ENCODE peak calls at places on chromosome 13, in ten cellular contexts. One of them, this sample, is unnamed.

GRCh38 chr13:90882551-90882950 is 464.9 kb upstream of the MIR17HG start:
- DNase-seq in NCI-H2081: no peak
- DNase-seq in EL: no peak
- DNase-seq in hepatic stellate cell: no peak
- DNase-seq in NCI-H526: no peak
- DNase-seq in stimulated activated CD4-positive, alpha-beta T cell treated with anti-CD3 and anti-CD28 coated beads, Interleukin-12 subunit alpha, Interleukin-12 subunit beta, amount 100 ng/mL, for 4 hours: no peak
- DNase-seq in psoas muscle: no peak
- DNase-seq in NCI-H345: no peak
- DNase-seq in left ventricle myocardium superior: no peak
- DNase-seq in mucosa of gallbladder: no peak
- DNase-seq in this sample: no peak

GRCh38 chr13:63381078-63381859 is 1965.6 kb upstream of the PCDH20 start:
- DNase-seq in NCI-H2081: no peak
- DNase-seq in hepatic stellate cell: no peak
- DNase-seq in mucosa of gallbladder: no peak
- DNase-seq in NCI-H345: no peak
- DNase-seq in EL: peak; percentile 6
- DNase-seq in stimulated activated CD4-positive, alpha-beta T cell treated with anti-CD3 and anti-CD28 coated beads, Interleukin-12 subunit alpha, Interleukin-12 subunit beta, amount 100 ng/mL, for 4 hours: no peak
- DNase-seq in left ventricle myocardium superior: no peak
- DNase-seq in psoas muscle: no peak
- DNase-seq in NCI-H526: no peak
- DNase-seq in this sample: no peak

GRCh38 chr13:113669871-113670341 is 2.9 kb downstream of the GRK1 start:
- DNase-seq in hepatic stellate cell: no peak
- DNase-seq in NCI-H345: no peak
- DNase-seq in EL: no peak
- DNase-seq in psoas muscle: no peak
- DNase-seq in stimulated activated CD4-positive, alpha-beta T cell treated with anti-CD3 and anti-CD28 coated beads, Interleukin-12 subunit alpha, Interleukin-12 subunit beta, amount 100 ng/mL, for 4 hours: no peak
- DNase-seq in NCI-H526: no peak
- DNase-seq in NCI-H2081: no peak
- DNase-seq in left ventricle myocardium superior: peak; percentile 23
- DNase-seq in mucosa of gallbladder: no peak
- DNase-seq in this sample: no peak

GRCh38 chr13:102401305-102401704 is 543 bp downstream of the FGF14 start:
- DNase-seq in stimulated activated CD4-positive, alpha-beta T cell treated with anti-CD3 and anti-CD28 coated beads, Interleukin-12 subunit alpha, Interleukin-12 subunit beta, amount 100 ng/mL, for 4 hours: no peak
- DNase-seq in psoas muscle: no peak
- DNase-seq in left ventricle myocardium superior: no peak
- DNase-seq in NCI-H2081: no peak
- DNase-seq in hepatic stellate cell: no peak
- DNase-seq in mucosa of gallbladder: no peak
- DNase-seq in NCI-H345: peak; percentile 28
- DNase-seq in EL: no peak
- DNase-seq in NCI-H526: no peak
- DNase-seq in this sample: no peak

GRCh38 chr13:113835461-113836274 is 28.2 kb downstream of the GAS6 start:
- DNase-seq in NCI-H2081: no peak
- DNase-seq in EL: peak; percentile 79
- DNase-seq in mucosa of gallbladder: no peak
- DNase-seq in hepatic stellate cell: peak; percentile 62
- DNase-seq in NCI-H345: peak; percentile 45
- DNase-seq in NCI-H526: peak; percentile 62
- DNase-seq in left ventricle myocardium superior: no peak
- DNase-seq in psoas muscle: peak; percentile 15
- DNase-seq in stimulated activated CD4-positive, alpha-beta T cell treated with anti-CD3 and anti-CD28 coated beads, Interleukin-12 subunit alpha, Interleukin-12 subunit beta, amount 100 ng/mL, for 4 hours: no peak
- DNase-seq in this sample: no peak

GRCh38 chr13:84446972-84447700 is 564.9 kb upstream of the SLITRK1 start:
- DNase-seq in EL: peak; percentile 14
- DNase-seq in left ventricle myocardium superior: no peak
- DNase-seq in hepatic stellate cell: no peak
- DNase-seq in NCI-H526: no peak
- DNase-seq in mucosa of gallbladder: no peak
- DNase-seq in NCI-H345: peak; percentile 4
- DNase-seq in stimulated activated CD4-positive, alpha-beta T cell treated with anti-CD3 and anti-CD28 coated beads, Interleukin-12 subunit alpha, Interleukin-12 subunit beta, amount 100 ng/mL, for 4 hours: no peak
- DNase-seq in psoas muscle: no peak
- DNase-seq in NCI-H2081: no peak
- DNase-seq in this sample: no peak

GRCh38 chr13:37173214-37173613 is 67.8 kb upstream of the CSNK1A1L start:
- DNase-seq in psoas muscle: no peak
- DNase-seq in mucosa of gallbladder: no peak
- DNase-seq in NCI-H526: no peak
- DNase-seq in stimulated activated CD4-positive, alpha-beta T cell treated with anti-CD3 and anti-CD28 coated beads, Interleukin-12 subunit alpha, Interleukin-12 subunit beta, amount 100 ng/mL, for 4 hours: no peak
- DNase-seq in left ventricle myocardium superior: no peak
- DNase-seq in EL: peak; percentile 80
- DNase-seq in NCI-H2081: no peak
- DNase-seq in hepatic stellate cell: no peak
- DNase-seq in NCI-H345: no peak
- DNase-seq in this sample: no peak

GRCh38 chr13:98307392-98307743 is 130.3 kb upstream of the RNF113B start:
- DNase-seq in EL: no peak
- DNase-seq in psoas muscle: no peak
- DNase-seq in left ventricle myocardium superior: no peak
- DNase-seq in hepatic stellate cell: no peak
- DNase-seq in NCI-H345: no peak
- DNase-seq in mucosa of gallbladder: no peak
- DNase-seq in NCI-H526: no peak
- DNase-seq in stimulated activated CD4-positive, alpha-beta T cell treated with anti-CD3 and anti-CD28 coated beads, Interleukin-12 subunit alpha, Interleukin-12 subunit beta, amount 100 ng/mL, for 4 hours: no peak
- DNase-seq in NCI-H2081: no peak
- DNase-seq in this sample: no peak

GRCh38 chr13:68369739-68370138 is 1139.6 kb upstream of the PCDH9 start:
- DNase-seq in left ventricle myocardium superior: no peak
- DNase-seq in NCI-H2081: no peak
- DNase-seq in EL: no peak
- DNase-seq in stimulated activated CD4-positive, alpha-beta T cell treated with anti-CD3 and anti-CD28 coated beads, Interleukin-12 subunit alpha, Interleukin-12 subunit beta, amount 100 ng/mL, for 4 hours: no peak
- DNase-seq in NCI-H345: peak; percentile 81
- DNase-seq in hepatic stellate cell: no peak
- DNase-seq in psoas muscle: no peak
- DNase-seq in NCI-H526: no peak
- DNase-seq in mucosa of gallbladder: no peak
- DNase-seq in this sample: no peak

GRCh38 chr13:32804673-32805260 is 211.5 kb upstream of the KL start:
- DNase-seq in left ventricle myocardium superior: no peak
- DNase-seq in stimulated activated CD4-positive, alpha-beta T cell treated with anti-CD3 and anti-CD28 coated beads, Interleukin-12 subunit alpha, Interleukin-12 subunit beta, amount 100 ng/mL, for 4 hours: no peak
- DNase-seq in hepatic stellate cell: no peak
- DNase-seq in NCI-H345: peak; percentile 44
- DNase-seq in NCI-H2081: peak; percentile 4
- DNase-seq in psoas muscle: no peak
- DNase-seq in NCI-H526: no peak
- DNase-seq in mucosa of gallbladder: no peak
- DNase-seq in EL: peak; percentile 5
- DNase-seq in this sample: no peak

GRCh38 chr13:84136582-84136981 is 254.3 kb upstream of the SLITRK1 start:
- DNase-seq in EL: peak; percentile 9
- DNase-seq in NCI-H526: no peak
- DNase-seq in NCI-H345: no peak
- DNase-seq in psoas muscle: no peak
- DNase-seq in stimulated activated CD4-positive, alpha-beta T cell treated with anti-CD3 and anti-CD28 coated beads, Interleukin-12 subunit alpha, Interleukin-12 subunit beta, amount 100 ng/mL, for 4 hours: no peak
- DNase-seq in NCI-H2081: no peak
- DNase-seq in hepatic stellate cell: no peak
- DNase-seq in left ventricle myocardium superior: no peak
- DNase-seq in mucosa of gallbladder: no peak
- DNase-seq in this sample: no peak

GRCh38 chr13:89515948-89516347 is 1831.5 kb upstream of the MIR17HG start:
- DNase-seq in mucosa of gallbladder: no peak
- DNase-seq in psoas muscle: no peak
- DNase-seq in EL: no peak
- DNase-seq in hepatic stellate cell: no peak
- DNase-seq in NCI-H526: no peak
- DNase-seq in NCI-H2081: no peak
- DNase-seq in stimulated activated CD4-positive, alpha-beta T cell treated with anti-CD3 and anti-CD28 coated beads, Interleukin-12 subunit alpha, Interleukin-12 subunit beta, amount 100 ng/mL, for 4 hours: no peak
- DNase-seq in left ventricle myocardium superior: no peak
- DNase-seq in NCI-H345: no peak
- DNase-seq in this sample: no peak

GRCh38 chr13:110211046-110211445 is 95.9 kb downstream of the COL4A1 start:
- DNase-seq in left ventricle myocardium superior: no peak
- DNase-seq in EL: no peak
- DNase-seq in hepatic stellate cell: no peak
- DNase-seq in NCI-H345: no peak
- DNase-seq in NCI-H526: no peak
- DNase-seq in mucosa of gallbladder: no peak
- DNase-seq in NCI-H2081: no peak
- DNase-seq in psoas muscle: no peak
- DNase-seq in stimulated activated CD4-positive, alpha-beta T cell treated with anti-CD3 and anti-CD28 coated beads, Interleukin-12 subunit alpha, Interleukin-12 subunit beta, amount 100 ng/mL, for 4 hours: no peak
- DNase-seq in this sample: no peak

GRCh38 chr13:41177616-41178015 is 16.8 kb downstream of the KBTBD7 start:
- DNase-seq in NCI-H526: no peak
- DNase-seq in stimulated activated CD4-positive, alpha-beta T cell treated with anti-CD3 and anti-CD28 coated beads, Interleukin-12 subunit alpha, Interleukin-12 subunit beta, amount 100 ng/mL, for 4 hours: no peak
- DNase-seq in NCI-H2081: no peak
- DNase-seq in psoas muscle: no peak
- DNase-seq in NCI-H345: no peak
- DNase-seq in left ventricle myocardium superior: no peak
- DNase-seq in EL: no peak
- DNase-seq in hepatic stellate cell: no peak
- DNase-seq in mucosa of gallbladder: no peak
- DNase-seq in this sample: no peak

GRCh38 chr13:50437252-50437651 is 406.2 kb downstream of the DLEU7 start:
- DNase-seq in NCI-H2081: no peak
- DNase-seq in mucosa of gallbladder: no peak
- DNase-seq in NCI-H526: no peak
- DNase-seq in EL: peak; percentile 16
- DNase-seq in stimulated activated CD4-positive, alpha-beta T cell treated with anti-CD3 and anti-CD28 coated beads, Interleukin-12 subunit alpha, Interleukin-12 subunit beta, amount 100 ng/mL, for 4 hours: no peak
- DNase-seq in left ventricle myocardium superior: no peak
- DNase-seq in psoas muscle: no peak
- DNase-seq in hepatic stellate cell: peak; percentile 4
- DNase-seq in NCI-H345: no peak
- DNase-seq in this sample: no peak

GRCh38 chr13:52103386-52103785 is 25.5 kb downstream of the NEK5 start:
- DNase-seq in EL: no peak
- DNase-seq in mucosa of gallbladder: no peak
- DNase-seq in NCI-H526: no peak
- DNase-seq in NCI-H345: no peak
- DNase-seq in stimulated activated CD4-positive, alpha-beta T cell treated with anti-CD3 and anti-CD28 coated beads, Interleukin-12 subunit alpha, Interleukin-12 subunit beta, amount 100 ng/mL, for 4 hours: no peak
- DNase-seq in hepatic stellate cell: no peak
- DNase-seq in NCI-H2081: no peak
- DNase-seq in left ventricle myocardium superior: no peak
- DNase-seq in psoas muscle: no peak
- DNase-seq in this sample: no peak

GRCh38 chr13:107518292-107518691 is 697.0 kb downstream of the LIG4 start:
- DNase-seq in NCI-H2081: no peak
- DNase-seq in psoas muscle: no peak
- DNase-seq in left ventricle myocardium superior: no peak
- DNase-seq in stimulated activated CD4-positive, alpha-beta T cell treated with anti-CD3 and anti-CD28 coated beads, Interleukin-12 subunit alpha, Interleukin-12 subunit beta, amount 100 ng/mL, for 4 hours: no peak
- DNase-seq in NCI-H345: no peak
- DNase-seq in EL: no peak
- DNase-seq in hepatic stellate cell: no peak
- DNase-seq in NCI-H526: no peak
- DNase-seq in mucosa of gallbladder: no peak
- DNase-seq in this sample: no peak

GRCh38 chr13:76715621-76716020 is 170.6 kb downstream of the KCTD12 start:
- DNase-seq in NCI-H345: no peak
- DNase-seq in NCI-H526: no peak
- DNase-seq in NCI-H2081: no peak
- DNase-seq in mucosa of gallbladder: no peak
- DNase-seq in EL: no peak
- DNase-seq in hepatic stellate cell: no peak
- DNase-seq in left ventricle myocardium superior: no peak
- DNase-seq in stimulated activated CD4-positive, alpha-beta T cell treated with anti-CD3 and anti-CD28 coated beads, Interleukin-12 subunit alpha, Interleukin-12 subunit beta, amount 100 ng/mL, for 4 hours: no peak
- DNase-seq in psoas muscle: no peak
- DNase-seq in this sample: no peak

GRCh38 chr13:112509190-112509589 is 78.8 kb downstream of the TUBGCP3 start:
- DNase-seq in psoas muscle: no peak
- DNase-seq in stimulated activated CD4-positive, alpha-beta T cell treated with anti-CD3 and anti-CD28 coated beads, Interleukin-12 subunit alpha, Interleukin-12 subunit beta, amount 100 ng/mL, for 4 hours: no peak
- DNase-seq in NCI-H526: no peak
- DNase-seq in hepatic stellate cell: no peak
- DNase-seq in NCI-H345: no peak
- DNase-seq in NCI-H2081: no peak
- DNase-seq in mucosa of gallbladder: no peak
- DNase-seq in EL: no peak
- DNase-seq in left ventricle myocardium superior: no peak
- DNase-seq in this sample: no peak

GRCh38 chr13:41985788-41986508 is 25.0 kb upstream of the VWA8 start:
- DNase-seq in mucosa of gallbladder: no peak
- DNase-seq in stimulated activated CD4-positive, alpha-beta T cell treated with anti-CD3 and anti-CD28 coated beads, Interleukin-12 subunit alpha, Interleukin-12 subunit beta, amount 100 ng/mL, for 4 hours: no peak
- DNase-seq in psoas muscle: no peak
- DNase-seq in hepatic stellate cell: no peak
- DNase-seq in left ventricle myocardium superior: no peak
- DNase-seq in EL: peak; percentile 93
- DNase-seq in NCI-H2081: no peak
- DNase-seq in NCI-H526: no peak
- DNase-seq in NCI-H345: no peak
- DNase-seq in this sample: no peak

GRCh38 chr13:36950920-36951319 is 30.9 kb upstream of the SMAD9 start:
- DNase-seq in psoas muscle: no peak
- DNase-seq in NCI-H526: no peak
- DNase-seq in NCI-H2081: no peak
- DNase-seq in EL: no peak
- DNase-seq in NCI-H345: no peak
- DNase-seq in hepatic stellate cell: no peak
- DNase-seq in stimulated activated CD4-positive, alpha-beta T cell treated with anti-CD3 and anti-CD28 coated beads, Interleukin-12 subunit alpha, Interleukin-12 subunit beta, amount 100 ng/mL, for 4 hours: no peak
- DNase-seq in left ventricle myocardium superior: no peak
- DNase-seq in mucosa of gallbladder: no peak
- DNase-seq in this sample: no peak

GRCh38 chr13:112616586-112617381 is 28.8 kb upstream of the TUBGCP3 start:
- DNase-seq in psoas muscle: no peak
- DNase-seq in EL: peak; percentile 45
- DNase-seq in hepatic stellate cell: peak; percentile 63
- DNase-seq in left ventricle myocardium superior: no peak
- DNase-seq in mucosa of gallbladder: no peak
- DNase-seq in NCI-H526: no peak
- DNase-seq in stimulated activated CD4-positive, alpha-beta T cell treated with anti-CD3 and anti-CD28 coated beads, Interleukin-12 subunit alpha, Interleukin-12 subunit beta, amount 100 ng/mL, for 4 hours: no peak
- DNase-seq in NCI-H2081: no peak
- DNase-seq in NCI-H345: no peak
- DNase-seq in this sample: peak; percentile 45

GRCh38 chr13:106617561-106617960 is 49.6 kb upstream of the ARGLU1 start:
- DNase-seq in NCI-H526: no peak
- DNase-seq in NCI-H2081: no peak
- DNase-seq in NCI-H345: no peak
- DNase-seq in left ventricle myocardium superior: no peak
- DNase-seq in mucosa of gallbladder: no peak
- DNase-seq in stimulated activated CD4-positive, alpha-beta T cell treated with anti-CD3 and anti-CD28 coated beads, Interleukin-12 subunit alpha, Interleukin-12 subunit beta, amount 100 ng/mL, for 4 hours: no peak
- DNase-seq in hepatic stellate cell: no peak
- DNase-seq in EL: peak; percentile 36
- DNase-seq in psoas muscle: no peak
- DNase-seq in this sample: no peak

GRCh38 chr13:51921790-51922740 is 60.3 kb downstream of the CCDC70 start:
- DNase-seq in mucosa of gallbladder: no peak
- DNase-seq in hepatic stellate cell: no peak
- DNase-seq in NCI-H2081: no peak
- DNase-seq in psoas muscle: no peak
- DNase-seq in NCI-H526: no peak
- DNase-seq in left ventricle myocardium superior: no peak
- DNase-seq in EL: no peak
- DNase-seq in NCI-H345: no peak
- DNase-seq in stimulated activated CD4-positive, alpha-beta T cell treated with anti-CD3 and anti-CD28 coated beads, Interleukin-12 subunit alpha, Interleukin-12 subunit beta, amount 100 ng/mL, for 4 hours: no peak
- DNase-seq in this sample: no peak

GRCh38 chr13:85816413-85816812 is 17.2 kb upstream of the SLITRK6 start:
- DNase-seq in mucosa of gallbladder: no peak
- DNase-seq in psoas muscle: no peak
- DNase-seq in stimulated activated CD4-positive, alpha-beta T cell treated with anti-CD3 and anti-CD28 coated beads, Interleukin-12 subunit alpha, Interleukin-12 subunit beta, amount 100 ng/mL, for 4 hours: no peak
- DNase-seq in EL: no peak
- DNase-seq in left ventricle myocardium superior: no peak
- DNase-seq in hepatic stellate cell: no peak
- DNase-seq in NCI-H345: no peak
- DNase-seq in NCI-H526: no peak
- DNase-seq in NCI-H2081: no peak
- DNase-seq in this sample: no peak

GRCh38 chr13:23348270-23349126 is 85.0 kb downstream of the SACS start:
- DNase-seq in mucosa of gallbladder: peak; percentile 13
- DNase-seq in NCI-H526: no peak
- DNase-seq in NCI-H345: no peak
- DNase-seq in hepatic stellate cell: no peak
- DNase-seq in psoas muscle: no peak
- DNase-seq in EL: no peak
- DNase-seq in stimulated activated CD4-positive, alpha-beta T cell treated with anti-CD3 and anti-CD28 coated beads, Interleukin-12 subunit alpha, Interleukin-12 subunit beta, amount 100 ng/mL, for 4 hours: no peak
- DNase-seq in NCI-H2081: no peak
- DNase-seq in left ventricle myocardium superior: no peak
- DNase-seq in this sample: no peak